ENCODE peak calls at places on chromosome 9, in nine cellular contexts. B is cardiac muscle cell, D is NCI-H2081, V is epithelial cell of esophagus, Y is neuronal stem cell, W is endothelial cell, O is sigmoid colon, Z is SW480, N is mucosa of descending colon. H is an unnamed sample.

GRCh38 chr9:35842795-35843194 is 13.8 kb downstream of the TMEM8B start:
- DNase-seq in B (no peak), D (no peak), V (no peak), Y (no peak), W (no peak), O (no peak), Z (no peak), N (no peak), H (no peak)

GRCh38 chr9:69731348-69731747 is 28.5 kb downstream of the PTAR1 start:
- DNase-seq in B (no peak), D (no peak), V (no peak), Y (no peak), W (no peak), O (no peak), Z (no peak), N (no peak), H (no peak)

GRCh38 chr9:784202-784601 is 57.3 kb upstream of the DMRT1 start:
- DNase-seq in B (no peak), D (no peak), V (peak; percentile 50), Y (no peak), W (no peak), O (no peak), Z (no peak), N (no peak), H (no peak)

GRCh38 chr9:91111876-91112275 is 249.8 kb downstream of the AUH start:
- DNase-seq in B (no peak), D (no peak), V (no peak), Y (no peak), W (no peak), O (no peak), Z (no peak), N (no peak), H (no peak)

GRCh38 chr9:128568470-128569083 is 16.2 kb downstream of the SPTAN1 start:
- DNase-seq in B (no peak), D (no peak), V (peak; percentile 41), Y (no peak), W (no peak), O (no peak), Z (no peak), N (no peak), H (no peak)

GRCh38 chr9:137543237-137543963 is 6.8 kb downstream of the PNPLA7 start:
- DNase-seq in B (no peak), D (no peak), V (no peak), Y (no peak), W (no peak), O (no peak), Z (no peak), N (no peak), H (no peak)

GRCh38 chr9:34796924-34797323 is 87.0 kb upstream of the CCL21 start:
- DNase-seq in B (no peak), D (no peak), V (peak; percentile 59), Y (no peak), W (no peak), O (no peak), Z (no peak), N (no peak), H (no peak)

GRCh38 chr9:133103183-133103986 is 17.7 kb downstream of the RALGDS start:
- DNase-seq in B (peak; percentile 44), D (no peak), V (peak; percentile 24), Y (peak; percentile 62), W (peak; percentile 79), O (peak; percentile 82), Z (peak; percentile 59), N (peak; percentile 82), H (no peak)

GRCh38 chr9:5556101-5556500 is 45.8 kb downstream of the PDCD1LG2 start:
- DNase-seq in B (no peak), D (no peak), V (no peak), Y (no peak), W (no peak), O (no peak), Z (no peak), N (no peak), H (no peak)

GRCh38 chr9:137070906-137071275 is 534 bp upstream of the SAPCD2 start:
- DNase-seq in B (no peak), D (no peak), V (no peak), Y (no peak), W (no peak), O (no peak), Z (peak; percentile 72), N (no peak), H (no peak)

GRCh38 chr9:92066131-92066530 is 49.1 kb downstream of the SPTLC1 start:
- DNase-seq in B (no peak), D (no peak), V (no peak), Y (no peak), W (no peak), O (no peak), Z (no peak), N (no peak), H (no peak)

GRCh38 chr9:68585034-68585761 is 44.5 kb upstream of the TMEM252 start:
- DNase-seq in B (no peak), D (peak; percentile 53), V (no peak), Y (no peak), W (no peak), O (no peak), Z (no peak), N (no peak), H (no peak)

GRCh38 chr9:98054376-98054951 is 2.1 kb upstream of the NANS start:
- DNase-seq in B (no peak), D (no peak), V (no peak), Y (no peak), W (no peak), O (no peak), Z (no peak), N (no peak), H (no peak)

GRCh38 chr9:93301911-93302525 is 118.1 kb downstream of the WNK2 start:
- DNase-seq in B (no peak), D (no peak), V (no peak), Y (no peak), W (no peak), O (peak; percentile 60), Z (no peak), N (no peak), H (no peak)

GRCh38 chr9:106893088-106893487 is 30.1 kb downstream of the ZNF462 start:
- DNase-seq in B (peak; percentile 41), D (no peak), V (peak; percentile 60), Y (no peak), W (no peak), O (no peak), Z (peak; percentile 66), N (no peak), H (no peak)

GRCh38 chr9:83060557-83060956 is 2.4 kb downstream of the RASEF start:
- DNase-seq in B (no peak), D (peak; percentile 86), V (no peak), Y (no peak), W (no peak), O (no peak), Z (no peak), N (no peak), H (no peak)

GRCh38 chr9:79408617-79409016 is 163.1 kb upstream of the TLE4 start:
- DNase-seq in B (no peak), D (no peak), V (no peak), Y (no peak), W (no peak), O (no peak), Z (no peak), N (no peak), H (no peak)

GRCh38 chr9:129333613-129333960 is 155.5 kb upstream of the IER5L start:
- DNase-seq in B (no peak), D (no peak), V (no peak), Y (no peak), W (no peak), O (no peak), Z (peak; percentile 87), N (no peak), H (peak; percentile 12)

GRCh38 chr9:124215551-124215910 is 42.2 kb upstream of the NEK6 start:
- DNase-seq in B (no peak), D (no peak), V (no peak), Y (no peak), W (no peak), O (peak; percentile 29), Z (no peak), N (no peak), H (no peak)

GRCh38 chr9:74666625-74667316 is 169.6 kb downstream of the RORB start:
- DNase-seq in B (peak; percentile 5), D (no peak), V (peak; percentile 20), Y (no peak), W (no peak), O (no peak), Z (no peak), N (peak; percentile 5), H (no peak)

GRCh38 chr9:74858753-74859414 is 28.8 kb downstream of the TRPM6 start:
- DNase-seq in B (peak; percentile 3), D (no peak), V (peak; percentile 18), Y (no peak), W (no peak), O (no peak), Z (no peak), N (no peak), H (no peak)

GRCh38 chr9:137892424-137893191 is 15.0 kb downstream of the CACNA1B start:
- DNase-seq in B (no peak), D (no peak), V (no peak), Y (no peak), W (no peak), O (no peak), Z (no peak), N (no peak), H (no peak)

GRCh38 chr9:38357350-38358114 is 35.0 kb upstream of the ALDH1B1 start:
- DNase-seq in B (no peak), D (no peak), V (no peak), Y (no peak), W (no peak), O (peak; percentile 56), Z (no peak), N (no peak), H (no peak)

GRCh38 chr9:127091526-127091925 is 30.9 kb downstream of the ANGPTL2 start:
- DNase-seq in B (no peak), D (no peak), V (no peak), Y (no peak), W (no peak), O (peak; percentile 63), Z (no peak), N (no peak), H (no peak)

H was measured in epithelial cell of prostate.